ENCODE peak calls at places on chromosomes 12 and 14, in eight cellular contexts. A is GM23248, E is HepG2, R is neural progenitor cell, J is OCI-LY7, Q is GM23338, P is PC-3, X is mammary epithelial cell. B is an unnamed sample.

GRCh38 chr14:23492618-23493272 is 23.2 kb downstream of the NGDN start:
- DNase-seq in A (peak; percentile 53), E (peak; percentile 91), Q (no peak), X (no peak), J (no peak), R (no peak), P (no peak), B (peak; percentile 76)

GRCh38 chr14:32400480-32400879 is 71.4 kb downstream of the AKAP6 start:
- DNase-seq in P (peak; percentile 61), A (peak; percentile 78), R (no peak), E (no peak), J (no peak), X (peak; percentile 43), Q (no peak), B (no peak)

GRCh38 chr12:116528498-116528897 is 30.7 kb upstream of the MAP1LC3B2 start:
- DNase-seq in Q (no peak), R (no peak), P (peak; percentile 35), X (no peak), E (no peak), A (peak; percentile 42), J (no peak), B (no peak)

GRCh38 chr12:123948401-123949117 is 24.1 kb downstream of the CCDC92 start:
- DNase-seq in J (no peak), X (no peak), Q (no peak), P (no peak), A (no peak), R (no peak), E (no peak), B (no peak)

GRCh38 chr14:61388173-61388975 is 67.0 kb downstream of the PRKCH start:
- DNase-seq in Q (no peak), P (peak; percentile 90), J (no peak), A (peak; percentile 30), R (no peak), E (no peak), X (peak; percentile 94), B (peak; percentile 90)

GRCh38 chr12:26126340-26127284 is 1.8 kb upstream of the BHLHE41 start:
- DNase-seq in X (peak; percentile 89), J (no peak), P (peak; percentile 94), A (peak; percentile 94), R (peak; percentile 94), Q (peak; percentile 84), E (peak; percentile 28), B (peak; percentile 97)

GRCh38 chr14:80958258-80958657 is 2.8 kb downstream of the TSHR start:
- DNase-seq in A (no peak), P (no peak), J (peak; percentile 48), X (no peak), R (no peak), Q (no peak), E (no peak), B (no peak)

GRCh38 chr14:33986804-33987203 is 35.9 kb upstream of the EGLN3 start:
- DNase-seq in J (no peak), R (no peak), A (peak; percentile 86), P (peak; percentile 75), E (no peak), X (peak; percentile 92), Q (peak; percentile 57), B (no peak)

GRCh38 chr14:100536141-100536540 is 51.1 kb downstream of the BEGAIN start:
- DNase-seq in P (no peak), X (no peak), A (no peak), R (no peak), J (no peak), Q (no peak), E (no peak), B (no peak)

GRCh38 chr12:6560501-6561205 is 4.8 kb upstream of the IFFO1 start:
- DNase-seq in Q (no peak), R (no peak), E (no peak), J (no peak), A (no peak), X (no peak), P (no peak), B (peak; percentile 4)

GRCh38 chr14:36238666-36239363 is 62.3 kb upstream of the PTCSC3 start:
- DNase-seq in Q (no peak), R (no peak), X (peak; percentile 96), J (no peak), A (peak; percentile 70), E (no peak), P (peak; percentile 73), B (no peak)

DNA sequence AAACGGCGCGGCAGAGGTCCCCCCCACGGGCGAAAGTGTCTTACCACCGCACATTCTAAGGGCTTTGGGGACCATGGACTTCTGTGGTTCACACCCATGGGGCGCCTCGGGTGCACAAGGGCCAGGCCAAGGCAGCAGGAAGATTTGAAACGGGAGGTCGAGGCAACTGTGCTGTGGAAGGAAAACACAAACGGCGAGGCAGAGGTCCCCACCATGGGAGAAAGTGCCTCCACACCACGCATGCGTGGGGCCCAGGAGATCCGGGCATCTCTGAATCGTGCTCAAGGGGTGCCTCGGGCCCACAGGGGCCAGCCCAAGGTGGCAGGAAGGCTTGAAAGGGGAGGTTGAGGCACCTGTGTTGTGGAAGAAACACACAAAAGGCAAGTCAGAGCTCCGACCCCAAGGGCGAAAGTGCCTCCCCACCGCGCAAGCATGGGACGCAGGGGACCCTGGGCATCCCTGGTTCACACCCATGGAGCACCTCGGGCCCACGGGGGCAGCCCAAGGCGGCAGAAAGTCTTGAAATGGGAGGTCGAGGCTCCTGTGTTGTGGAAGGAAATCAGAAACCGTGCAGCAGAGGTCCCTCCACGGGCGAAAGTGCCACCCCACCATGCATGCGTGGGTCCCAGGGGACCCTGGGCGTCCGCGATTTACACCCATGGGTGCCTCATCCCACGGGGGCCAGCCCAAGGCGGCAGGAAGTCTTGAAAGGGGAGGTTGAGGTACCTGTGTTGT is 371.0 kb downstream of the ALG10 start:
- DNase-seq in P (no peak), A (no peak), Q (no peak), X (no peak), R (no peak), J (no peak), E (no peak), B (peak; percentile 38)
- H2AFZ ChIP-seq in P (no peak overlapping the region), A (no peak overlapping the region), Q (no peak overlapping the region), X (no peak overlapping the region), R (no peak overlapping the region), J (no peak overlapping the region), E (no peak overlapping the region), B (no peak overlapping the region)

GRCh38 chr14:68666206-68666730 is 126.6 kb downstream of the ZFP36L1 start:
- DNase-seq in X (no peak), Q (no peak), E (no peak), R (no peak), J (no peak), P (no peak), A (peak; percentile 26), B (no peak)
- H3K27ac ChIP-seq in X (no peak overlapping the region), Q (no peak overlapping the region), E (no peak overlapping the region), R (no peak overlapping the region), J (no peak overlapping the region), P (no peak overlapping the region), A (peak overlapping the region; percentile 35), B (peak overlapping the region; percentile 86)

GRCh38 chr12:66170606-66171005 is 810 bp upstream of the TMBIM4 start:
- DNase-seq in P (no peak), J (no peak), X (no peak), R (no peak), Q (no peak), E (no peak), A (no peak), B (no peak)
- H3K4me3 ChIP-seq in P (peak overlapping the region; percentile 89), J (peak overlapping the region; percentile 80), X (no peak overlapping the region), R (no peak overlapping the region), Q (peak overlapping the region; percentile 70), E (peak overlapping the region; percentile 99), A (peak overlapping the region; percentile 83), B (peak overlapping the region; percentile 95)

GRCh38 chr14:71139058-71139946 is 232.0 kb downstream of the PCNX1 start:
- DNase-seq in R (peak; percentile 79), J (peak; percentile 77), Q (peak; percentile 85), X (peak; percentile 31), P (peak; percentile 80), E (peak; percentile 31), A (peak; percentile 69), B (peak; percentile 89)

GRCh38 chr14:71142375-71143038 is 235.2 kb downstream of the PCNX1 start:
- DNase-seq in X (peak; percentile 94), R (no peak), J (peak; percentile 51), A (peak; percentile 97), P (peak; percentile 96), E (no peak), Q (no peak), B (peak; percentile 87)

GRCh38 chr14:71141701-71142374 is 234.6 kb downstream of the PCNX1 start:
- DNase-seq in E (no peak), A (peak; percentile 57), X (peak; percentile 9), P (peak; percentile 29), R (no peak), J (no peak), Q (no peak), B (no peak)

GRCh38 chr14:71140157-71140556 is 232.9 kb downstream of the PCNX1 start:
- DNase-seq in Q (no peak), E (no peak), A (no peak), X (no peak), P (no peak), R (no peak), J (no peak), B (no peak)

GRCh38 chr14:71143391-71144290 is 236.4 kb downstream of the PCNX1 start:
- DNase-seq in E (peak; percentile 85), R (no peak), P (peak; percentile 99), J (no peak), Q (no peak), X (peak; percentile 98), A (peak; percentile 77), B (peak; percentile 62)
- H2AFZ ChIP-seq in E (no peak overlapping the region), R (no peak overlapping the region), P (peak overlapping the region; percentile 37), J (no peak overlapping the region), Q (peak overlapping the region; percentile 81), X (peak overlapping the region; percentile 68), A (peak overlapping the region; percentile 62), B (peak overlapping the region; percentile 85)

DNA sequence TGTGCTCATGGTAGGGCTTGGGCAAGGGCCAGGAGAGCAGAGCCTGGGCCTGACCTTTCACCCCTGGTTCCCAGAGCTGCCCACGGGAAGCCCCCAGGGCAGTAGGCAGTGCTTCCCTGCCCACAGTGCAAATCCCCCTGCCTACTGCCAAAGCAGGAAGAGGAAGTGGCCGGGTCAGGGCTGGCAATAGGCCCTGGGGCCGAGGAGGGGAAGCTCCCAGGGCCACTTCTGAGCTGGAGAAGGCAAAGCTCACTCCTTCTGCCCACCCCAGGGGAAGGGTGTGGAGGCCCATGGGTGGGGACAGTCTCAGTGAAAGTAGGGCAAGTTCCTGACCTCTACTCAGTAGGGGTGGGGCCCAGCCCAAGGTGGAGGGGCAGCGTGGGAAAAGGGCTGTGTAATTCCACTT is 5.4 kb upstream of the NR4A1 start:
- DNase-seq in X (no peak), R (no peak), A (no peak), E (no peak), Q (no peak), J (no peak), P (no peak), B (no peak)
- H3K27ac ChIP-seq in X (no peak overlapping the region), R (no peak overlapping the region), A (no peak overlapping the region), E (no peak overlapping the region), Q (no peak overlapping the region), J (no peak overlapping the region), P (no peak overlapping the region), B (peak overlapping the region; percentile 97)

B was measured in osteoblast.